ENCODE peak calls at places on chromosomes 6 and 20, in seven cellular contexts. C is lower lobe of right lung, B is body of pancreas, K is AG04450, U is H9, G is ovary, M is thoracic aorta. O is an unnamed sample. For H3K9me3, the result is how much of the 10 kb centered on the place peaks cover.

GRCh38 chr6:108365488-108365887 is 70.6 kb downstream of the AFG1L start:
- DNase-seq in C (no peak), B (no peak), K (no peak), U (no peak), G (no peak), M (no peak), O (no peak)

GRCh38 chr6:128487746-128488145 is 32.7 kb downstream of the PTPRK start:
- DNase-seq in C (no peak), B (no peak), K (no peak), U (no peak), G (no peak), M (no peak), O (no peak)

GRCh38 chr20:50870572-50871161 is 60.6 kb downstream of the ADNP start:
- DNase-seq in C (no peak), B (no peak), K (no peak), U (peak), G (peak), M (no peak), O (no peak)

GRCh38 chr6:2942916-2943563 is 28.3 kb downstream of the SERPINB6 start:
- DNase-seq in C (no peak), B (no peak), K (no peak), U (no peak), G (no peak), M (no peak), O (no peak)

GRCh38 chr6:33851959-33852358 is 48.2 kb upstream of the MLN start:
- DNase-seq in C (no peak), B (no peak), K (no peak), U (peak), G (no peak), M (no peak), O (no peak)

GRCh38 chr6:107712523-107713213 is 111.4 kb downstream of the SCML4 start:
- DNase-seq in C (no peak), B (no peak), K (peak), U (no peak), G (no peak), M (no peak), O (no peak)

GRCh38 chr6:121726596-121726995 is 291.1 kb downstream of the GJA1 start:
- DNase-seq in C (no peak), B (no peak), K (no peak), U (no peak), G (no peak), M (no peak), O (no peak)

GRCh38 chr6:125904871-125905270 is 51.7 kb upstream of the HINT3 start:
- DNase-seq in C (no peak), B (no peak), K (no peak), U (no peak), G (no peak), M (no peak), O (no peak)

GRCh38 chr6:12538881-12539357 is 177.6 kb upstream of the PHACTR1 start:
- DNase-seq in C (peak), B (peak), K (no peak), U (no peak), G (peak), M (no peak), O (peak)

GRCh38 chr20:34621383-34622367 is 55.2 kb downstream of the PIGU start:
- DNase-seq in C (no peak), B (no peak), K (no peak), U (no peak), G (no peak), M (no peak), O (no peak)

GRCh38 chr6:144678844-144679243 is 393.7 kb downstream of the UTRN start:
- DNase-seq in C (no peak), B (no peak), K (no peak), U (no peak), G (no peak), M (no peak), O (no peak)

GRCh38 chr6:26531897-26532296 is 6.3 kb upstream of the HMGN4 start:
- DNase-seq in C (no peak), B (no peak), K (no peak), U (no peak), G (no peak), M (no peak), O (no peak)

GRCh38 chr6:52815167-52816092 is 11.8 kb upstream of the GSTA1 start:
- DNase-seq in C (no peak), B (peak), K (no peak), U (peak), G (no peak), M (no peak), O (no peak)

GRCh38 chr20:43535370-43536004 is 23.3 kb upstream of the SGK2 start:
- DNase-seq in C (no peak), B (no peak), K (no peak), U (no peak), G (no peak), M (no peak), O (peak)

GRCh38 chr6:74277749-74278148 is 581.7 kb downstream of the CD109 start:
- DNase-seq in C (no peak), B (no peak), K (no peak), U (no peak), G (no peak), M (no peak), O (no peak)

GRCh38 chr20:7113577-7114466 is 346.3 kb downstream of the BMP2 start:
- DNase-seq in C (no peak), B (peak), K (no peak), U (peak), G (no peak), M (no peak), O (no peak)

GRCh38 chr6:144362042-144363018 is 77.2 kb downstream of the UTRN start:
- DNase-seq in C (no peak), B (peak), K (no peak), U (no peak), G (no peak), M (no peak), O (no peak)

GRCh38 chr6:151291145-151292055 is 51.6 kb downstream of the AKAP12 start:
- DNase-seq in C (no peak), B (peak), K (peak), U (peak), G (peak), M (no peak), O (peak)

GRCh38 chr6:29509239-29509638 is 21.5 kb upstream of the MAS1L start:
- DNase-seq in C (no peak), B (no peak), K (no peak), U (peak), G (no peak), M (no peak), O (no peak)

GRCh38 chr6:62367601-62368000 is 81.6 kb upstream of the KHDRBS2 start:
- DNase-seq in C (no peak), B (no peak), K (no peak), U (no peak), G (no peak), M (no peak), O (no peak)

GRCh38 chr6:51678274-51678673 is 409.1 kb downstream of the PKHD1 start:
- DNase-seq in C (no peak), B (no peak), K (no peak), U (no peak), G (no peak), M (no peak), O (no peak)

GRCh38 chr6:156963712-156964700 is 186.8 kb downstream of the ARID1B start:
- DNase-seq in C (no peak), B (no peak), K (no peak), U (no peak), G (no peak), M (no peak), O (no peak)

GRCh38 chr6:109853426-109853825 is 124.7 kb upstream of the GPR6 start:
- DNase-seq in C (no peak), B (no peak), K (no peak), U (no peak), G (no peak), M (no peak), O (no peak)

GRCh38 chr6:44932651-44933091 is 395.5 kb upstream of the RUNX2 start:
- DNase-seq in C (no peak), B (no peak), K (no peak), U (no peak), G (no peak), M (no peak), O (no peak)

GRCh38 chr20:62069741-62070216 is 4.1 kb upstream of the TAF4 start:
- DNase-seq in C (no peak), B (peak), K (no peak), U (no peak), G (no peak), M (no peak), O (no peak)

GRCh38 chr6:129498556-129498940 is 211.4 kb downstream of the ARHGAP18 start:
- DNase-seq in C (no peak), B (no peak), K (no peak), U (no peak), G (no peak), M (no peak), O (no peak)

GRCh38 chr20:31811198-31811597 is 8.0 kb upstream of the MYLK2 start:
- DNase-seq in C (no peak), B (no peak), K (no peak), U (no peak), G (no peak), M (no peak), O (no peak)

GRCh38 chr6:9710574-9710973 is 704.3 kb downstream of the TFAP2A start:
- DNase-seq in C (no peak), B (no peak), K (no peak), U (no peak), G (no peak), M (no peak), O (no peak)

GRCh38 chr6:137767931-137768690 is 98.9 kb upstream of the TNFAIP3 start:
- DNase-seq in C (no peak), B (no peak), K (no peak), U (no peak), G (no peak), M (no peak), O (no peak)

GRCh38 chr6:47298475-47298874 is 11.2 kb downstream of the TNFRSF21 start:
- DNase-seq in C (no peak), B (no peak), K (no peak), U (no peak), G (no peak), M (no peak), O (no peak)

GRCh38 chr6:3013486-3013885 is 13.8 kb downstream of the NQO2 start:
- DNase-seq in C (peak), B (no peak), K (no peak), U (no peak), G (no peak), M (no peak), O (no peak)

GRCh38 chr6:112139052-112139451 is 51.7 kb downstream of the FAM229B start:
- DNase-seq in C (no peak), B (no peak), K (no peak), U (no peak), G (no peak), M (no peak), O (no peak)

GRCh38 chr6:2862712-2863174 is 21.1 kb upstream of the SERPINB1 start:
- DNase-seq in C (no peak), B (no peak), K (no peak), U (no peak), G (no peak), M (no peak), O (no peak)

GRCh38 chr6:40881501-40881900 is 157.5 kb downstream of the UNC5CL start:
- DNase-seq in C (no peak), B (no peak), K (no peak), U (no peak), G (no peak), M (no peak), O (no peak)

GRCh38 chr20:59776626-59777320 is 156.7 kb downstream of the SYCP2 start:
- DNase-seq in C (no peak), B (no peak), K (no peak), U (peak), G (no peak), M (no peak), O (peak)

GRCh38 chr20:63969851-63970713 is at the start of gene ZNF512B:
- DNase-seq in C (no peak), B (peak), K (no peak), U (peak), G (peak), M (no peak), O (peak)

GRCh38 chr20:63006611-63007471 is at the start of gene BHLHE23:
- DNase-seq in C (no peak), B (no peak), K (no peak), U (peak), G (no peak), M (no peak), O (no peak)

GRCh38 chr6:151858294-151858693 is 50.8 kb downstream of the ESR1 start:
- DNase-seq in C (no peak), B (no peak), K (no peak), U (no peak), G (no peak), M (no peak), O (no peak)

GRCh38 chr6:134288538-134289203 is 29.2 kb downstream of the SGK1 start:
- DNase-seq in C (no peak), B (no peak), K (peak), U (no peak), G (no peak), M (no peak), O (no peak)

GRCh38 chr6:118936304-118936703 is 1.3 kb upstream of the MCM9 start:
- DNase-seq in C (no peak), B (no peak), K (no peak), U (no peak), G (no peak), M (no peak), O (no peak)

GRCh38 chr6:118935331-118935668 is 341 bp upstream of the MCM9 start:
- DNase-seq in C (no peak), B (no peak), K (no peak), U (no peak), G (no peak), M (no peak), O (no peak)

GRCh38 chr6:118945217-118945616 is 10.3 kb upstream of the MCM9 start:
- DNase-seq in C (no peak), B (no peak), K (no peak), U (no peak), G (no peak), M (no peak), O (no peak)

GRCh38 chr6:118939683-118940082 is 4.7 kb upstream of the MCM9 start:
- DNase-seq in C (no peak), B (no peak), K (no peak), U (no peak), G (no peak), M (no peak), O (no peak)

GRCh38 chr6:118940770-118941169 is 5.8 kb upstream of the MCM9 start:
- DNase-seq in C (no peak), B (peak), K (no peak), U (no peak), G (no peak), M (no peak), O (no peak)
- H3K9me3 ChIP-seq in C (under half), B (under half), K (under half), U (under half), G (under half), M (under half), O (under half)

GRCh38 chr20:60906555-60906954 is 345.5 kb upstream of the CDH4 start:
- DNase-seq in C (no peak), B (no peak), K (no peak), U (no peak), G (no peak), M (no peak), O (no peak)

GRCh38 chr20:60901831-60902230 is 350.2 kb upstream of the CDH4 start:
- DNase-seq in C (no peak), B (no peak), K (no peak), U (no peak), G (no peak), M (no peak), O (no peak)

GRCh38 chr20:60900581-60900980 is 351.5 kb upstream of the CDH4 start:
- DNase-seq in C (no peak), B (no peak), K (no peak), U (no peak), G (no peak), M (no peak), O (no peak)

GRCh38 chr20:60905919-60906318 is 346.1 kb upstream of the CDH4 start:
- DNase-seq in C (no peak), B (no peak), K (no peak), U (no peak), G (no peak), M (no peak), O (no peak)

GRCh38 chr20:60903325-60903958 is 348.6 kb upstream of the CDH4 start:
- DNase-seq in C (no peak), B (no peak), K (no peak), U (no peak), G (no peak), M (no peak), O (no peak)
- H3K9me3 ChIP-seq in C (under half), B (under half), K (under half), U (under half), G (under half), M (under half), O (under half)

GRCh38 chr6:89702349-89702748 is 63.8 kb upstream of the LYRM2 start:
- DNase-seq in C (no peak), B (no peak), K (no peak), U (no peak), G (no peak), M (no peak), O (no peak)
- H3K9me3 ChIP-seq in C (under half), B (under half), K (under half), U (under half), G (under half), M (under half), O (under half)

DNA sequence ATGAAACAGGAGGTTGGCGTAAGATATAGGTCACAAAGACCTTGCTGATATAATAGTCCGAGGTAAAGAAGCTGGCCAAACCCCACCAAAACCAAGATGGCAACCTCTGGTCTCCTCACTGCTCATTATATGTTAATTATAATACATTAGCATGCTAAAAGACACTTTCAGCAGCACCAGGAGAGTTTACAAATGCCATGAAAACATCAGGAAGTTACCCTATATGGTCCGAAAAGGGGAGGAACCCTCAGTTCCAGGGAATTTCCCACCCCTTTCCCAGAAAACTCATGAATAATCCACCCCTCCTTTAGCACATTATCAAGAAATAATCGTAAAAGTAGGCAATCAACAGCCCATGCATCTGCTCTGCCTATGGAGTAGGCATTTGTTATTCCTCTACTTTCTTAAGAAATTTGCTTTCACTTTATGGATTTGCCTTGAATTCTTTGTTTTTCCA is 923.4 kb downstream of the QKI start:
- DNase-seq in C (no peak), B (no peak), K (no peak), U (no peak), G (no peak), M (no peak), O (no peak)
- H3K9me3 ChIP-seq in C (under half), B (under half), K (under half), U (under half), G (under half), M (under half), O (under half)

GRCh38 chr20:49285233-49285668 is 7.4 kb upstream of the ZNFX1 start:
- DNase-seq in C (no peak), B (no peak), K (no peak), U (no peak), G (no peak), M (no peak), O (no peak)
- H3K9me3 ChIP-seq in C (under half), B (under half), K (under half), U (under half), G (under half), M (under half), O (under half)

GRCh38 chr20:64766-65322 is 22.6 kb upstream of the DEFB125 start:
- DNase-seq in C (no peak), B (no peak), K (no peak), U (no peak), G (no peak), M (no peak), O (no peak)
- H3K9me3 ChIP-seq in C (under half), B (under half), K (half or more), U (half or more), G (under half), M (under half), O (under half)

GRCh38 chr20:56001890-56002289 is 3.4 kb downstream of the CBLN4 start:
- DNase-seq in C (no peak), B (no peak), K (no peak), U (no peak), G (no peak), M (no peak), O (no peak)

GRCh38 chr20:56001106-56001785 is 4.1 kb downstream of the CBLN4 start:
- DNase-seq in C (no peak), B (peak), K (no peak), U (no peak), G (no peak), M (no peak), O (no peak)

GRCh38 chr20:56004611-56005388 is 519 bp downstream of the CBLN4 start:
- DNase-seq in C (no peak), B (no peak), K (no peak), U (peak), G (no peak), M (no peak), O (no peak)

GRCh38 chr20:56003966-56004365 is 1.4 kb downstream of the CBLN4 start:
- DNase-seq in C (peak), B (peak), K (no peak), U (peak), G (no peak), M (no peak), O (no peak)

DNA sequence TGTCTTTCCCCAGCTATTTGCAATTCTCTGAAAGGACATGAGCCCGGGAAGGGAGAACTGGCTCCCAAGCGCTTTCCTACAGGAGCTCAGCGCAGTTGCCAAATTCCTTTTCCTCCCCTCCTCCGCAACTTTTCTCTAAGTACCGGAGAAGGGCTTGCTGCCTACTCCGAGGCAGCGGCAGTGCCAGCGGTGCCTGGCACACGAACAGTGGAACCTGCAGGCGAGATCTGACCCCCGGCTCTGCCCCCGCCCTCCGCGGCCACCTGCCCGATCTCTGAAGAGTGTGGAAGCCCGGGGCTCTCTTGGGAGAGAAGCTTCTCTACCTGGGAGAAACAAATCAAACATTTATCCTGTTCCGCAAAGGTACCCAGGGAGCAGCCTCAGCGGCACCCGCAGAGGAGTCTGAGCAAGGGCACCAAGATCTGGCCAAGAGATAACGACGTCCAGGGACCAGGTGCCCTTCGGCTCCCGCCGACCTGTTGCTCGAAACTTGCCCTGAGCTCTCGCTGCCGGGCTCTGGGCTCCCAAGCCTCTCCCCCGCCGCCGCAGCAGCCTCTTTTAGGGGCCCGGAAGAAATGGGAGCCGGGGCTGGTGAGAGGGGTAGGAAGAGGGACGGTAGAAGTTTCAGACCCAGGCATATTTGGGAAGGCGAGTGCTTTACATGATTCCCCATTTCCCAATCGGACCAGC is 2.1 kb downstream of the CBLN4 start:
- DNase-seq in C (no peak), B (no peak), K (no peak), U (peak), G (no peak), M (no peak), O (no peak)
- H3K9me3 ChIP-seq in C (under half), B (under half), K (under half), U (under half), G (under half), M (under half), O (under half)

O was measured in tibial artery.